ENCODE peak calls at places on chromosome 6, in seven cellular contexts. G is GM13976, P is GM12864, N is tibial nerve, W is IMR-90, I is activated B cell treated with CpG ODN at 0.5 μM for 24 hours, D is upper lobe of left lung. K is an unnamed sample.

GRCh38 chr6:108565893-108566292 is 5.2 kb downstream of the FOXO3 start:
- DNase-seq in G (peak; percentile 40), P (no peak), N (no peak), W (peak; percentile 88), I (no peak), D (no peak), K (peak; percentile 44)

GRCh38 chr6:91083226-91083625 is 496.4 kb upstream of the MAP3K7 start:
- DNase-seq in G (no peak), P (no peak), N (no peak), W (no peak), I (no peak), D (no peak), K (no peak)

GRCh38 chr6:168605964-168606363 is 165.0 kb downstream of the SMOC2 start:
- DNase-seq in G (no peak), P (no peak), N (no peak), W (no peak), I (no peak), D (no peak), K (no peak)

GRCh38 chr6:76681781-76682180 is 609.3 kb upstream of the IMPG1 start:
- DNase-seq in G (no peak), P (no peak), N (no peak), W (no peak), I (no peak), D (no peak), K (no peak)

GRCh38 chr6:26363882-26364825 is 844 bp upstream of the BTN3A2 start:
- DNase-seq in G (no peak), P (no peak), N (no peak), W (no peak), I (no peak), D (no peak), K (no peak)

GRCh38 chr6:123447315-123447937 is 189.3 kb downstream of the TRDN start:
- DNase-seq in G (no peak), P (no peak), N (no peak), W (no peak), I (no peak), D (no peak), K (no peak)

GRCh38 chr6:14742171-14742570 is 503.7 kb upstream of the JARID2 start:
- DNase-seq in G (no peak), P (no peak), N (no peak), W (no peak), I (no peak), D (no peak), K (no peak)

GRCh38 chr6:12760911-12761310 is 44.3 kb downstream of the PHACTR1 start:
- DNase-seq in G (no peak), P (no peak), N (no peak), W (no peak), I (no peak), D (no peak), K (no peak)

GRCh38 chr6:92126983-92127382 is 1292.4 kb downstream of the EPHA7 start:
- DNase-seq in G (no peak), P (no peak), N (no peak), W (no peak), I (no peak), D (no peak), K (no peak)

GRCh38 chr6:166058064-166058739 is 109.4 kb downstream of the TBXT start:
- DNase-seq in G (no peak), P (no peak), N (no peak), W (peak; percentile 69), I (no peak), D (no peak), K (no peak)

GRCh38 chr6:116866281-116866871 is 10.7 kb upstream of the RFX6 start:
- DNase-seq in G (no peak), P (no peak), N (no peak), W (peak; percentile 2), I (no peak), D (no peak), K (no peak)

GRCh38 chr6:169965239-169965638 is 213.8 kb downstream of the ERMARD start:
- DNase-seq in G (no peak), P (no peak), N (no peak), W (no peak), I (no peak), D (no peak), K (no peak)

GRCh38 chr6:34021001-34021838 is 124.7 kb downstream of the GRM4 start:
- DNase-seq in G (no peak), P (no peak), N (no peak), W (no peak), I (no peak), D (peak; percentile 67), K (no peak)

GRCh38 chr6:154347981-154348380 is 8.6 kb downstream of the IPCEF1 start:
- DNase-seq in G (no peak), P (no peak), N (no peak), W (peak; percentile 18), I (no peak), D (no peak), K (no peak)

GRCh38 chr6:139398658-139399057 is 24.2 kb upstream of the CITED2 start:
- DNase-seq in G (no peak), P (no peak), N (no peak), W (peak; percentile 42), I (no peak), D (no peak), K (no peak)

GRCh38 chr6:143183735-143184134 is 123.0 kb downstream of the AIG1 start:
- DNase-seq in G (no peak), P (no peak), N (no peak), W (no peak), I (no peak), D (no peak), K (no peak)

GRCh38 chr6:26065952-26066380 is 21.3 kb upstream of the HFE start:
- DNase-seq in G (peak; percentile 75), P (no peak), N (no peak), W (peak; percentile 82), I (no peak), D (no peak), K (peak; percentile 74)

GRCh38 chr6:141413196-141413595 is 719.5 kb upstream of the GJE1 start:
- DNase-seq in G (no peak), P (no peak), N (no peak), W (peak; percentile 4), I (no peak), D (no peak), K (no peak)

GRCh38 chr6:16271415-16271814 is 33.0 kb downstream of the GMPR start:
- DNase-seq in G (no peak), P (no peak), N (no peak), W (no peak), I (no peak), D (no peak), K (no peak)

DNA sequence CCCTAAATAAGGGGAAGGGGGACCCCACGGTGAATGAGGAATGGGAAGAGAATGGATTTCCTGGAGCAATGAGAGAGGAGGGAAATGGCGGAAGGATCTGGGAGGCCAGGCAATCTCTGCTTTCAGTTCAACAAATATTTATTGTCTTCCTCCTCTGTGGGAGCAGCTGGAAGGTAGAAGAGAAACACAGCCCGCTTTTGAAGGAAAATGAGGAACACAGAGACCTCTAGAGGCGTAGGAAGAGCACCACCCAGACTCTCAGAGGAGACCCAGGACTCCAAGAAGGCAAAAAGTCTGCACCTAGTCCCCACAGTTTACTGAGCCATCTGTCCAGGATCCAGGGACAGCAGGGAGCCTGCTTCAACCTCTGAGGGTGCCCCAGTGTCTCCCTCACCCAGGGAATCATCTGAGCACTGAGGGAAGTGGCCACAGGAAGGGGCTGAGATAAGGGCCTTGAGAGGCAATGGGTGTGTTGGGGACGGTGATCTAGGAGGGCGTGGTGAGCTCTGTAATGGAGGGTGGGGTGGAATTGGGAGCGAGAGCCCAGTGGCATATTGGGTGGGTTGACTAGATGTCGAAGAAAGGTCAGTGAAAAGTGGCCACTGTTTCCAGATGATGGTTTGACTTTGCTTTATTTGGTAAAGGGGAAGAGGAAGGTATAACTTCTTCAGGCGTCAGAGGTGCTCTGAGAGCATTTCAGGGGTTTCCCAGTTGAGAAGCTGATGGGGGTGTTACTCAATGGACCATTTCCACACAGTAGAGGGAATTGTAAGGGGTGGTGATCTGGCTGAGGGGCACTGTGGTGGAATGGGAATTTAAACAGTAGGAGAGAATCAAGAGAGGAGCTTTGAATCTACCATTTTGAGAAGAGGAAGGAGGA is 610 bp downstream of the PSORS1C1 start:
- DNase-seq in G (no peak), P (no peak), N (no peak), W (peak; percentile 42), I (no peak), D (no peak), K (no peak)
- TF ChIP-seq CTCF in G (no peak), P (peak; percentile 16), N (no peak), W (peak; percentile 32), I (no peak), D (no peak), K (no peak)

DNA sequence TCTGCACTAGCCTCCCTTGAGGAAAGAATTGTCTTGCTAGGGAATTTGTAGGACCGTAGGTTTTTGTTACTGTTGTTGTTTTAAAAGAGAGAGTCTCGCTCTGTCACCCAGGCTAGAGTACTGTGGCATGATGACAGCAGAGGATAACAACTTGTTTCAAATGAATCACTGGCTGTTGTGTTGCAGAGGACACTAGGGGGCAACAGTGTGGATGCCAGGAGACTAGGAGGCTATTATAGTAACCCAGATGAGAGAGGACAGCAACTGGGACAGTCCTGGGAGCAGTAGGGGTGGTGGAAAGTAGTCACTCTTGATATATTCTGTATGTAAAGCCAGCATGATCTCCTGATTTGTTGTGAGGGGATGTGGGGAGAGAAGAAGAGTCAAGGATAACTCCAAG is 41.8 kb upstream of the LAMA4 start:
- DNase-seq in G (no peak), P (no peak), N (no peak), W (peak; percentile 67), I (no peak), D (no peak), K (peak; percentile 20)
- TF ChIP-seq CTCF in G (no peak), P (peak; percentile 50), N (peak; percentile 13), W (peak; percentile 65), I (no peak), D (no peak), K (peak; percentile 29)

DNA sequence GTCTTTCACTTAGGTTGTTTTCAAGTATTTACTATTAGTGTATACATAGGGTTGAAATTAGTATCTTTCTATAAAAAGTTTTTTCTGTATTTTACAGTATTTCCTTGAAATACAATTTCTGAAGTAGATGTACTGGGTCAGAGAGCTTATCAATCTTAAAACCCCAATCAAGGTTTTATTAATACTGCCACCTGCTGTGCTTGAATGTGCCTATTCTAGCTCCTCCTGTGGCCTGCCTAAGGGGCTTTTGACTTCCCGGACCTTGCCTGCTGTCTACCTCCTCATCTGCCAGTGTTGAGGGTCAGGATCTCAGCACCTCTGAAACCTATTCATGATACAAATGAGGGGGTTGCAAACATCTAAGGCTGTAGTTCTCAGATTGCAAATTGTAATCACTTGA is 9.2 kb downstream of the PACRG start:
- DNase-seq in G (no peak), P (no peak), N (no peak), W (no peak), I (no peak), D (no peak), K (no peak)
- TF ChIP-seq CTCF in G (no peak), P (no peak), N (no peak), W (no peak), I (no peak), D (no peak), K (no peak)

GRCh38 chr6:19210849-19211590 is 626.1 kb upstream of the ID4 start:
- DNase-seq in G (no peak), P (no peak), N (no peak), W (no peak), I (no peak), D (peak; percentile 7), K (no peak)
- TF ChIP-seq CTCF in G (peak; percentile 38), P (peak; percentile 47), N (no peak), W (no peak), I (no peak), D (no peak), K (peak; percentile 27)

DNA sequence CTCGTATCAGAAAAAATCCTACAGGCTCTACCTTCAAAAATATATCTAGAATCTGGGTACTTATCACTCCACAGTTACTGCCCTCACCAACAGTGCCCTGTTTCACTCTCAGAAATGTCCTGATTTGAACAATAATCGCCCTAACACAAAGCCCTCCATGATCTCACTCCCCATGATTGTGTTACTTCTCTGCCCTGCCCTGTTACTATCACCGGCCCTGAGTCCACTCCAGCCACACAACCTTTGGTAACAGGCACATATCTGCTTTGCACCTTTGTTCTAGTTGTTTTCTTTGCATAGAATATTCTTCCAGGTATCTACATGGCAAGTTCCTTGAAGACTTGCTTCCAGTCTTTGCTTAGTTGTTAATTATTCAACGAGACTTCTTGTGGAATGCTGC is 142.0 kb downstream of the ARHGAP18 start:
- DNase-seq in G (no peak), P (no peak), N (no peak), W (no peak), I (no peak), D (no peak), K (no peak)
- TF ChIP-seq CTCF in G (no peak), P (no peak), N (no peak), W (no peak), I (no peak), D (no peak), K (no peak)